ENCODE peak calls at places on chromosomes 1 and 21, in four cellular contexts. Y is HFFc6, O is ACHN, C is upper lobe of right lung. P is an unnamed sample.

GRCh38 chr1:26387447-26387846 is 14.9 kb upstream of the ZNF683 start:
- DNase-seq in Y (peak; percentile 33), C (no peak), O (peak; percentile 39), P (no peak)

GRCh38 chr1:79006564-79006963 is at the start of gene ADGRL4:
- DNase-seq in Y (peak; percentile 47), O (no peak), C (peak; percentile 57), P (peak; percentile 53)

GRCh38 chr1:204562075-204562990 is 46.1 kb downstream of the MDM4 start:
- DNase-seq in Y (no peak), O (no peak), C (peak; percentile 52), P (no peak)

GRCh38 chr1:64291931-64292330 is 88.5 kb downstream of the UBE2U start:
- DNase-seq in O (no peak), Y (no peak), C (no peak), P (no peak)

GRCh38 chr21:34128674-34129038 is 55.3 kb downstream of the MRPS6 start:
- DNase-seq in O (no peak), Y (no peak), C (no peak), P (peak; percentile 43)

GRCh38 chr1:3069491-3070303 is 694 bp downstream of the PRDM16 start:
- DNase-seq in C (peak; percentile 76), Y (no peak), O (peak; percentile 53), P (no peak)

GRCh38 chr21:35987475-35987874 is 72.9 kb downstream of the SETD4 start:
- DNase-seq in C (no peak), O (no peak), Y (no peak), P (no peak)

GRCh38 chr1:226309398-226310122 is 596 bp upstream of the LIN9 start:
- DNase-seq in C (no peak), Y (no peak), O (peak; percentile 33), P (no peak)

GRCh38 chr1:170162385-170163226 is 16.8 kb downstream of the NTMT2 start:
- DNase-seq in O (no peak), Y (peak; percentile 81), C (no peak), P (peak; percentile 33)

GRCh38 chr1:197614916-197615692 is 160.2 kb downstream of the DENND1B start:
- DNase-seq in Y (peak; percentile 39), O (peak; percentile 60), C (no peak), P (no peak)

GRCh38 chr1:39154553-39155361 is 49.7 kb upstream of the MACF1 start:
- DNase-seq in C (no peak), Y (peak; percentile 63), O (no peak), P (peak; percentile 65)

P was measured in uterus.